ENCODE peak calls at places on chromosome 10, in nine cellular contexts. One of them, this sample, is unnamed.

GRCh38 chr10:11516419-11516721 is 95.1 kb downstream of the USP6NL start:
- DNase-seq in midbrain: no peak
- DNase-seq in activated T-helper 1 cell treated with anti-CD3 and anti-CD28 coated beads, Interleukin-12 subunit alpha, Interleukin-12 subunit beta, Interleukin-2, Interleukin-4 antibody, amounts not matched to agents 30 ng/mL and 10 ng/mL and 1 ng/mL, durations not matched to agents 14 hours and 24 hours and 36 hours: no peak
- DNase-seq in activated CD4-positive, CD25-positive, alpha-beta regulatory T cell: no peak
- DNase-seq in natural killer cell: no peak
- DNase-seq in non-pigmented ciliary epithelial cell: no peak
- DNase-seq in HL-60: no peak
- DNase-seq in RWPE1: no peak
- DNase-seq in AML-193: no peak
- DNase-seq in this sample: no peak

GRCh38 chr10:17923728-17924127 is 28.0 kb upstream of the SLC39A12 start:
- DNase-seq in midbrain: no peak
- DNase-seq in activated T-helper 1 cell treated with anti-CD3 and anti-CD28 coated beads, Interleukin-12 subunit alpha, Interleukin-12 subunit beta, Interleukin-2, Interleukin-4 antibody, amounts not matched to agents 30 ng/mL and 10 ng/mL and 1 ng/mL, durations not matched to agents 14 hours and 24 hours and 36 hours: no peak
- DNase-seq in activated CD4-positive, CD25-positive, alpha-beta regulatory T cell: no peak
- DNase-seq in natural killer cell: no peak
- DNase-seq in non-pigmented ciliary epithelial cell: peak; percentile 75
- DNase-seq in HL-60: no peak
- DNase-seq in RWPE1: peak; percentile 67
- DNase-seq in AML-193: no peak
- DNase-seq in this sample: no peak

GRCh38 chr10:77408259-77408658 is 229.3 kb downstream of the KCNMA1 start:
- DNase-seq in midbrain: no peak
- DNase-seq in activated T-helper 1 cell treated with anti-CD3 and anti-CD28 coated beads, Interleukin-12 subunit alpha, Interleukin-12 subunit beta, Interleukin-2, Interleukin-4 antibody, amounts not matched to agents 30 ng/mL and 10 ng/mL and 1 ng/mL, durations not matched to agents 14 hours and 24 hours and 36 hours: no peak
- DNase-seq in activated CD4-positive, CD25-positive, alpha-beta regulatory T cell: no peak
- DNase-seq in natural killer cell: no peak
- DNase-seq in non-pigmented ciliary epithelial cell: no peak
- DNase-seq in HL-60: no peak
- DNase-seq in RWPE1: no peak
- DNase-seq in AML-193: no peak
- DNase-seq in this sample: no peak

GRCh38 chr10:6211341-6212265 is 8.9 kb downstream of the PFKFB3 start:
- DNase-seq in midbrain: peak; percentile 86
- DNase-seq in activated T-helper 1 cell treated with anti-CD3 and anti-CD28 coated beads, Interleukin-12 subunit alpha, Interleukin-12 subunit beta, Interleukin-2, Interleukin-4 antibody, amounts not matched to agents 30 ng/mL and 10 ng/mL and 1 ng/mL, durations not matched to agents 14 hours and 24 hours and 36 hours: no peak
- DNase-seq in activated CD4-positive, CD25-positive, alpha-beta regulatory T cell: no peak
- DNase-seq in natural killer cell: no peak
- DNase-seq in non-pigmented ciliary epithelial cell: no peak
- DNase-seq in HL-60: no peak
- DNase-seq in RWPE1: no peak
- DNase-seq in AML-193: no peak
- DNase-seq in this sample: no peak

GRCh38 chr10:13732485-13732884 is 145.7 kb downstream of the PRPF18 start:
- DNase-seq in midbrain: no peak
- DNase-seq in activated T-helper 1 cell treated with anti-CD3 and anti-CD28 coated beads, Interleukin-12 subunit alpha, Interleukin-12 subunit beta, Interleukin-2, Interleukin-4 antibody, amounts not matched to agents 30 ng/mL and 10 ng/mL and 1 ng/mL, durations not matched to agents 14 hours and 24 hours and 36 hours: no peak
- DNase-seq in activated CD4-positive, CD25-positive, alpha-beta regulatory T cell: no peak
- DNase-seq in natural killer cell: no peak
- DNase-seq in non-pigmented ciliary epithelial cell: no peak
- DNase-seq in HL-60: no peak
- DNase-seq in RWPE1: no peak
- DNase-seq in AML-193: no peak
- DNase-seq in this sample: no peak

GRCh38 chr10:75693453-75693852 is 262.0 kb downstream of the LRMDA start:
- DNase-seq in midbrain: no peak
- DNase-seq in activated T-helper 1 cell treated with anti-CD3 and anti-CD28 coated beads, Interleukin-12 subunit alpha, Interleukin-12 subunit beta, Interleukin-2, Interleukin-4 antibody, amounts not matched to agents 30 ng/mL and 10 ng/mL and 1 ng/mL, durations not matched to agents 14 hours and 24 hours and 36 hours: no peak
- DNase-seq in activated CD4-positive, CD25-positive, alpha-beta regulatory T cell: no peak
- DNase-seq in natural killer cell: no peak
- DNase-seq in non-pigmented ciliary epithelial cell: no peak
- DNase-seq in HL-60: no peak
- DNase-seq in RWPE1: no peak
- DNase-seq in AML-193: no peak
- DNase-seq in this sample: no peak

GRCh38 chr10:50596456-50596855 is 27.3 kb downstream of the SGMS1 start:
- DNase-seq in midbrain: no peak
- DNase-seq in activated T-helper 1 cell treated with anti-CD3 and anti-CD28 coated beads, Interleukin-12 subunit alpha, Interleukin-12 subunit beta, Interleukin-2, Interleukin-4 antibody, amounts not matched to agents 30 ng/mL and 10 ng/mL and 1 ng/mL, durations not matched to agents 14 hours and 24 hours and 36 hours: no peak
- DNase-seq in activated CD4-positive, CD25-positive, alpha-beta regulatory T cell: no peak
- DNase-seq in natural killer cell: no peak
- DNase-seq in non-pigmented ciliary epithelial cell: no peak
- DNase-seq in HL-60: no peak
- DNase-seq in RWPE1: no peak
- DNase-seq in AML-193: no peak
- DNase-seq in this sample: no peak

GRCh38 chr10:8498881-8499280 is 444.4 kb downstream of the GATA3 start:
- DNase-seq in midbrain: no peak
- DNase-seq in activated T-helper 1 cell treated with anti-CD3 and anti-CD28 coated beads, Interleukin-12 subunit alpha, Interleukin-12 subunit beta, Interleukin-2, Interleukin-4 antibody, amounts not matched to agents 30 ng/mL and 10 ng/mL and 1 ng/mL, durations not matched to agents 14 hours and 24 hours and 36 hours: no peak
- DNase-seq in activated CD4-positive, CD25-positive, alpha-beta regulatory T cell: no peak
- DNase-seq in natural killer cell: no peak
- DNase-seq in non-pigmented ciliary epithelial cell: no peak
- DNase-seq in HL-60: no peak
- DNase-seq in RWPE1: no peak
- DNase-seq in AML-193: no peak
- DNase-seq in this sample: peak; percentile 67

GRCh38 chr10:1408656-1409358 is 328.5 kb downstream of the ADARB2 start:
- DNase-seq in midbrain: no peak
- DNase-seq in activated T-helper 1 cell treated with anti-CD3 and anti-CD28 coated beads, Interleukin-12 subunit alpha, Interleukin-12 subunit beta, Interleukin-2, Interleukin-4 antibody, amounts not matched to agents 30 ng/mL and 10 ng/mL and 1 ng/mL, durations not matched to agents 14 hours and 24 hours and 36 hours: no peak
- DNase-seq in activated CD4-positive, CD25-positive, alpha-beta regulatory T cell: no peak
- DNase-seq in natural killer cell: no peak
- DNase-seq in non-pigmented ciliary epithelial cell: no peak
- DNase-seq in HL-60: no peak
- DNase-seq in RWPE1: no peak
- DNase-seq in AML-193: no peak
- DNase-seq in this sample: no peak

GRCh38 chr10:10872035-10872673 is 145.5 kb upstream of the CELF2 start:
- DNase-seq in midbrain: no peak
- DNase-seq in activated T-helper 1 cell treated with anti-CD3 and anti-CD28 coated beads, Interleukin-12 subunit alpha, Interleukin-12 subunit beta, Interleukin-2, Interleukin-4 antibody, amounts not matched to agents 30 ng/mL and 10 ng/mL and 1 ng/mL, durations not matched to agents 14 hours and 24 hours and 36 hours: no peak
- DNase-seq in activated CD4-positive, CD25-positive, alpha-beta regulatory T cell: no peak
- DNase-seq in natural killer cell: no peak
- DNase-seq in non-pigmented ciliary epithelial cell: peak; percentile 88
- DNase-seq in HL-60: no peak
- DNase-seq in RWPE1: peak; percentile 45
- DNase-seq in AML-193: no peak
- DNase-seq in this sample: no peak

GRCh38 chr10:29761916-29762315 is 127.1 kb upstream of the SVIL start:
- DNase-seq in midbrain: no peak
- DNase-seq in activated T-helper 1 cell treated with anti-CD3 and anti-CD28 coated beads, Interleukin-12 subunit alpha, Interleukin-12 subunit beta, Interleukin-2, Interleukin-4 antibody, amounts not matched to agents 30 ng/mL and 10 ng/mL and 1 ng/mL, durations not matched to agents 14 hours and 24 hours and 36 hours: no peak
- DNase-seq in activated CD4-positive, CD25-positive, alpha-beta regulatory T cell: no peak
- DNase-seq in natural killer cell: no peak
- DNase-seq in non-pigmented ciliary epithelial cell: no peak
- DNase-seq in HL-60: no peak
- DNase-seq in RWPE1: no peak
- DNase-seq in AML-193: no peak
- DNase-seq in this sample: peak; percentile 24

GRCh38 chr10:78738457-78738856 is 330.3 kb upstream of the ZMIZ1 start:
- DNase-seq in midbrain: no peak
- DNase-seq in activated T-helper 1 cell treated with anti-CD3 and anti-CD28 coated beads, Interleukin-12 subunit alpha, Interleukin-12 subunit beta, Interleukin-2, Interleukin-4 antibody, amounts not matched to agents 30 ng/mL and 10 ng/mL and 1 ng/mL, durations not matched to agents 14 hours and 24 hours and 36 hours: no peak
- DNase-seq in activated CD4-positive, CD25-positive, alpha-beta regulatory T cell: no peak
- DNase-seq in natural killer cell: no peak
- DNase-seq in non-pigmented ciliary epithelial cell: no peak
- DNase-seq in HL-60: no peak
- DNase-seq in RWPE1: no peak
- DNase-seq in AML-193: no peak
- DNase-seq in this sample: no peak

GRCh38 chr10:94361161-94361794 is 1.5 kb downstream of the NOC3L start:
- DNase-seq in midbrain: no peak
- DNase-seq in activated T-helper 1 cell treated with anti-CD3 and anti-CD28 coated beads, Interleukin-12 subunit alpha, Interleukin-12 subunit beta, Interleukin-2, Interleukin-4 antibody, amounts not matched to agents 30 ng/mL and 10 ng/mL and 1 ng/mL, durations not matched to agents 14 hours and 24 hours and 36 hours: no peak
- DNase-seq in activated CD4-positive, CD25-positive, alpha-beta regulatory T cell: no peak
- DNase-seq in natural killer cell: no peak
- DNase-seq in non-pigmented ciliary epithelial cell: no peak
- DNase-seq in HL-60: peak; percentile 27
- DNase-seq in RWPE1: peak; percentile 56
- DNase-seq in AML-193: peak; percentile 40
- DNase-seq in this sample: peak; percentile 6

GRCh38 chr10:30359373-30360206 is 10.5 kb upstream of the MTPAP start:
- DNase-seq in midbrain: peak; percentile 6
- DNase-seq in activated T-helper 1 cell treated with anti-CD3 and anti-CD28 coated beads, Interleukin-12 subunit alpha, Interleukin-12 subunit beta, Interleukin-2, Interleukin-4 antibody, amounts not matched to agents 30 ng/mL and 10 ng/mL and 1 ng/mL, durations not matched to agents 14 hours and 24 hours and 36 hours: peak; percentile 48
- DNase-seq in activated CD4-positive, CD25-positive, alpha-beta regulatory T cell: no peak
- DNase-seq in natural killer cell: peak; percentile 46
- DNase-seq in non-pigmented ciliary epithelial cell: no peak
- DNase-seq in HL-60: peak; percentile 53
- DNase-seq in RWPE1: peak; percentile 39
- DNase-seq in AML-193: peak; percentile 19
- DNase-seq in this sample: peak; percentile 22